ENCODE peak calls at places on chromosomes 2 and 18, in nine cellular contexts. E is fibroblast of lung, N is SK-N-MC, P is neural progenitor cell, U is K562, Z is MM.1S, L is PC-9, F is HCT116, I is GM23248. O is an unnamed sample.

GRCh38 chr18:69567813-69568488 is 167.3 kb downstream of the DOK6 start:
- DNase-seq in I (no peak), P (peak; percentile 25), Z (no peak), E (no peak), N (no peak), F (no peak), U (no peak), L (peak; percentile 4), O (peak; percentile 20)

GRCh38 chr2:54708584-54709340 is 14.7 kb upstream of the EML6 start:
- DNase-seq in N (no peak), P (peak; percentile 42), Z (no peak), L (peak; percentile 43), I (peak; percentile 42), F (no peak), U (no peak), E (peak; percentile 24), O (no peak)

GRCh38 chr2:17303054-17303453 is 215.2 kb downstream of the RAD51AP2 start:
- DNase-seq in E (peak; percentile 90), U (no peak), Z (peak; percentile 41), N (no peak), P (no peak), F (no peak), L (peak; percentile 35), I (peak; percentile 52), O (no peak)

GRCh38 chr2:29165362-29166236 is 50.4 kb downstream of the CLIP4 start:
- DNase-seq in E (peak; percentile 71), F (no peak), P (no peak), U (no peak), L (no peak), I (peak; percentile 84), N (no peak), Z (no peak), O (no peak)

GRCh38 chr18:35619468-35619867 is 37.9 kb downstream of the GALNT1 start:
- DNase-seq in I (peak; percentile 69), F (no peak), L (no peak), N (no peak), U (no peak), P (no peak), Z (no peak), E (peak; percentile 45), O (no peak)

GRCh38 chr2:26880161-26880560 is 32.2 kb downstream of the DPYSL5 start:
- DNase-seq in F (no peak), L (no peak), U (no peak), Z (no peak), N (no peak), I (no peak), E (no peak), P (no peak), O (no peak)

GRCh38 chr2:55519908-55520885 is 679 bp downstream of the CFAP36 start:
- DNase-seq in I (peak; percentile 69), L (no peak), U (peak; percentile 42), E (peak; percentile 51), N (no peak), Z (peak; percentile 14), P (peak; percentile 57), F (no peak), O (no peak)

GRCh38 chr2:177242136-177242987 is 22.2 kb downstream of the NFE2L2 start:
- DNase-seq in E (peak; percentile 97), L (peak; percentile 56), F (peak; percentile 83), U (peak; percentile 44), I (peak; percentile 92), N (peak; percentile 79), Z (no peak), P (no peak), O (no peak)

DNA sequence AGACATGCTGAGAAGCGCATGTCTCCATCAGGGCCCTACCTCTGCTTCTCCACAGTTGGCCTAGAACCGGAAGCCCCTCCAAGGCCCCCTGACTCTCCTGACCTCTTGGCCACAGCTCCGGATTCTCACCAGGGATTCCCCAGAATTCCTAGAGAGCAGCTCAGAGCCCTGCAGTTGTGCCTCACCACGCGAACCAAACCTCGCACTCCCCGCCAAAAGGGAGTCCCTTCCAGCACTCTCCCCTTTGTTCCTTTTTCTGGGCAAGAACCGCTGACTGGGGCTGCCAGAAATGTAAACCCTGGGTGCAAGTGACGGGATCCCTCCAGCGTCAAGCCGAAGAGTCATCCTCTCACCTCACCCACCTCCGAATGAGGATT is 36.7 kb downstream of the AFF3 start:
- DNase-seq in P (peak; percentile 43), U (no peak), Z (no peak), N (no peak), I (no peak), L (no peak), F (no peak), E (peak; percentile 30), O (no peak)
- TF ChIP-seq EZH2 in P (peak; percentile 69), U (no peak), Z (no peak), N (no peak), I (no peak), L (no peak), F (no peak), E (peak; percentile 16), O (no peak)

GRCh38 chr2:159904127-159904564 is 106.1 kb upstream of the CD302 start:
- DNase-seq in U (no peak), P (no peak), I (peak; percentile 35), F (no peak), Z (no peak), N (no peak), E (no peak), L (peak; percentile 55), O (peak; percentile 36)

GRCh38 chr2:159906315-159906714 is 108.3 kb upstream of the CD302 start:
- DNase-seq in F (no peak), I (no peak), E (no peak), U (no peak), L (no peak), P (no peak), Z (no peak), N (no peak), O (no peak)

GRCh38 chr2:159903404-159904126 is 105.6 kb upstream of the CD302 start:
- DNase-seq in L (peak; percentile 29), E (no peak), N (no peak), F (no peak), Z (peak; percentile 73), P (no peak), U (no peak), I (peak; percentile 61), O (peak; percentile 52)

GRCh38 chr2:159905901-159906300 is 107.9 kb upstream of the CD302 start:
- DNase-seq in N (no peak), P (no peak), L (no peak), U (no peak), Z (no peak), F (no peak), I (no peak), E (no peak), O (no peak)

DNA sequence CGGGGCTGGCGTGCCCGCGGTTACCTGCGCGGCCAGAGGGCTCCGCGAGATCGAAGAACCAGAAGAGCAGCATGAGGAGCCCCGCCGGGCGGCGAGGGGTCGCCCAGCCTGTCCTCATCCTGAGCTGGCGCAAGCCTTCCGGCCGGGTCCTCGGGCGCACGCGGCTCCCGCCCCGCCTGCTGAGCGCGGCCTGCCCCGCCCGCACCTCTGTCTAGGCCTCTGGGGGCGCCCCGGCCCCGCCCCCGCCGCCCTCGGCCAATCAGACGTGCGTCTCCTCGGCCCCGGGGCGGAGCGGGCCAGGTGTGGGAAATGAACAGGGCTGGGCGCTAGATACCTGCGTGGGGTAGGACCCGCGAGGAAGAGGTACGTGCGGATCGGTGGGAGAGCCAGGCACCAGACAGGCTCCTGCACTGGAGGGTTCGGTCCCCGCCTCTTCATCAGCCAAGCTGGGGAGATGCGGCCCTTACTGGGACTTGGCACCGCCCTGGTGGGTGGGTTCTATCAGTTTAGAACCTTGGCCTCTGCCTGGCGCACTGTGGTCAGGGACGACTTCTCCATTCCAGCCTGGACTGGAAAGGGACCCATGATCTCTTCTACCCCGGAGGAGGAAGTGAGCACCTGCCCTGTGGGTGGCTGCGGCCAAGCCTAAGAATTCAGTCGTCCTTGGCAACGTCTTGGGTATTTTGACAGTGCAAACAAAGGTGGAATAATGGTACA is 106.7 kb upstream of the CD302 start:
- DNase-seq in F (no peak), U (peak; percentile 86), E (no peak), Z (peak; percentile 93), N (no peak), I (peak; percentile 23), P (peak; percentile 76), L (peak; percentile 81), O (no peak)
- TF ChIP-seq EZH2 in F (no peak), U (no peak), E (no peak), Z (no peak), N (no peak), I (no peak), P (no peak), L (no peak), O (no peak)

GRCh38 chr2:240832816-240833497 is 12.9 kb upstream of the KIF1A start:
- DNase-seq in I (no peak), Z (no peak), P (no peak), L (no peak), N (no peak), F (no peak), E (no peak), U (no peak), O (no peak)

GRCh38 chr2:240832205-240832727 is 12.2 kb upstream of the KIF1A start:
- DNase-seq in N (peak; percentile 45), U (peak; percentile 96), L (peak; percentile 96), I (peak; percentile 92), E (peak; percentile 84), P (peak; percentile 100), Z (no peak), F (peak; percentile 83), O (peak; percentile 12)

GRCh38 chr2:240834377-240834975 is 14.5 kb upstream of the KIF1A start:
- DNase-seq in L (no peak), U (no peak), N (no peak), P (no peak), F (no peak), Z (no peak), E (no peak), I (no peak), O (no peak)

GRCh38 chr2:240833724-240834285 is 13.8 kb upstream of the KIF1A start:
- DNase-seq in Z (no peak), U (no peak), F (no peak), L (no peak), E (no peak), I (peak; percentile 25), P (no peak), N (no peak), O (no peak)

DNA sequence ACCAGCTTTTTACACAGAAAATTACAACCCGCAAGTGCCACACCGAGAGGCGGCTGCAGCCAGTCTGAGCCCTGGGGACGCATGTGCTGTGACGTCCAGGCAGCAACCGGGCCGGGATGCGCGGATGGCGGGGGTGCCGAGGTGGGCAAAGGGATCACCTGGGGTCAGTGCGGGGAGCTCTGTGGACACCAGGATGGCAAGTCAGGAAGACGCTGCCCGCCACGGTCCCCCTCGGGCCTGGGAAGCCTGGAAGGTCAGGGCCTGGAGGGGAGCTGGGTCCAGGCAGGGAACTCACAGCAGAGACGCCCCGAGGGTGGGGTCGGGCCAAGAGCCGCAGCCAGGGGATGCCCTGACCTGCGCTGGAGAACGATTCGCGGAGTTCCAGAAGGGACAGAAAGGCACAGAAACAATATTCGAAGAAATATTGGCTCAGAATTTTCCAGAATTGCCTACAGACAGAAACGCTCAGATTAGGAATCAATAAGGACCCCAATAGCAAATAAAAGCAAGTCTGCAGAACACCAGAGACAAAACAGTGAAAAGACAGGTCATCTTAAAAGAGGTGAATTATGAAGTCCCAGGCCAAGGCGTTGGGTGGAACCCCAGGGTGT is 11.7 kb upstream of the KIF1A start:
- DNase-seq in N (no peak), I (no peak), Z (no peak), F (no peak), U (no peak), E (no peak), L (no peak), P (peak; percentile 56), O (no peak)
- TF ChIP-seq EZH2 in N (no peak), I (no peak), Z (no peak), F (no peak), U (no peak), E (no peak), L (no peak), P (peak; percentile 55), O (no peak)

DNA sequence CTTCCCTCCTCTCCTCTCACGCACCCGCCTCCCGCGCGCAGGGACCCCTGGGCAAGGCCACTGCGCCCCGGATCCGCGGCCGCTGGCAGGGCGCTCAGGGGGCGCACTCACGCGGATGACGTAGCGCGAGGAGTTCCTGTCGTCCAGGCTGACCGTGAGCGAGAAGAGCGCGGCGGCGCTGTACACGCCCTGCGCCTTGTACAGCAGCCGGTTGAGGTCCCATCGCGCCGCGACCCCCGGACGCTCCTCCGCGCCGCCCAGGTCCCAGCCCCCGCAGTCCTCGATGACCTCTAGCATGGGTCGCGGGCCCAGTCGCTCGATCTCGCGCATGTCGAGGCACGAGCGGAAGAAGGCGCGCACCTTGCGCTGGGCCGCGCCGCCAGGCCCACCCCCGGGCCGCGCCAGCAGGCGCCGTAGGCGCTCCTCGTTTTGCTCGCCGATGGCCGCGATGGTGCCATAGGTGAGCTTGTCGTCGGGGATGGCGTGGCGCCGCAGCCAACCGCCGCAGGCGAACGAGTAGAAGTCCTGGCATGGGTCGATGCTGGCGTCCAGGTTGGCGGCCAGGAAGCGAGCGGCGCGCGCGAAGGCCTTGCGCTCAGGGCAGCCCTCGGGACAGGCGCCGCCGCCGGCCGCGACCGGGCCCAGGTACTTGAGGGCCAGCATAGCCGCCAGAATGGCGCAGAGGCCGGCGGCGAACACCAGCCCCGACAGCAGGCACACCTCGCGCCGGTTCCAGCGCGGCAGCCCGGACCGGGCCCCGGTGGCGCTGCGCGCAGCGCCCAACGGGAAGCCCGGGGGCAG is 1.7 kb downstream of the ECEL1 start:
- DNase-seq in Z (no peak), L (no peak), U (no peak), F (no peak), I (no peak), N (no peak), E (no peak), P (peak; percentile 63), O (no peak)
- TF ChIP-seq EZH2 in Z (no peak), L (no peak), U (no peak), F (no peak), I (peak; percentile 52), N (peak; percentile 78), E (no peak), P (peak; percentile 99), O (no peak)

O was measured in DND-41.